ENCODE peak calls at places on chromosome 5, in ten cellular contexts. One of them, this sample, is unnamed.

GRCh38 chr5:173727839-173728778 is 111.7 kb upstream of the BOD1 start:
- DNase-seq in NCI-H748 treated with DMSO at 0.1 percent for 48 hours: peak
- DNase-seq in activated naive CD4-positive, alpha-beta T cell treated with anti-CD3 and anti-CD28 coated beads for 36 hours: no peak
- DNase-seq in NAMALWA: no peak
- DNase-seq in stomach: no peak
- DNase-seq in neural crest cell: no peak
- DNase-seq in T-cell: no peak
- DNase-seq in psoas muscle: no peak
- DNase-seq in T follicular helper cell: no peak
- DNase-seq in HuH-7: no peak
- DNase-seq in this sample: no peak

GRCh38 chr5:10304932-10305331 is 2.8 kb downstream of the CMBL start:
- DNase-seq in psoas muscle: peak
- DNase-seq in NCI-H748 treated with DMSO at 0.1 percent for 48 hours: no peak
- DNase-seq in HuH-7: no peak
- DNase-seq in NAMALWA: no peak
- DNase-seq in T follicular helper cell: no peak
- DNase-seq in T-cell: no peak
- DNase-seq in neural crest cell: no peak
- DNase-seq in stomach: no peak
- DNase-seq in activated naive CD4-positive, alpha-beta T cell treated with anti-CD3 and anti-CD28 coated beads for 36 hours: no peak
- DNase-seq in this sample: no peak

GRCh38 chr5:154970759-154971158 is 29.9 kb downstream of the MRPL22 start:
- DNase-seq in NCI-H748 treated with DMSO at 0.1 percent for 48 hours: no peak
- DNase-seq in stomach: no peak
- DNase-seq in psoas muscle: no peak
- DNase-seq in activated naive CD4-positive, alpha-beta T cell treated with anti-CD3 and anti-CD28 coated beads for 36 hours: no peak
- DNase-seq in HuH-7: peak
- DNase-seq in NAMALWA: no peak
- DNase-seq in T follicular helper cell: no peak
- DNase-seq in T-cell: no peak
- DNase-seq in neural crest cell: no peak
- DNase-seq in this sample: no peak

GRCh38 chr5:116388564-116389258 is 185.9 kb downstream of the SEMA6A start:
- DNase-seq in activated naive CD4-positive, alpha-beta T cell treated with anti-CD3 and anti-CD28 coated beads for 36 hours: no peak
- DNase-seq in stomach: no peak
- DNase-seq in psoas muscle: no peak
- DNase-seq in T follicular helper cell: no peak
- DNase-seq in NCI-H748 treated with DMSO at 0.1 percent for 48 hours: no peak
- DNase-seq in NAMALWA: no peak
- DNase-seq in neural crest cell: no peak
- DNase-seq in HuH-7: no peak
- DNase-seq in T-cell: no peak
- DNase-seq in this sample: no peak

GRCh38 chr5:5270958-5271605 is 131.0 kb downstream of the ADAMTS16 start:
- DNase-seq in neural crest cell: peak
- DNase-seq in psoas muscle: peak
- DNase-seq in HuH-7: no peak
- DNase-seq in T-cell: no peak
- DNase-seq in stomach: peak
- DNase-seq in activated naive CD4-positive, alpha-beta T cell treated with anti-CD3 and anti-CD28 coated beads for 36 hours: no peak
- DNase-seq in NCI-H748 treated with DMSO at 0.1 percent for 48 hours: peak
- DNase-seq in T follicular helper cell: no peak
- DNase-seq in NAMALWA: no peak
- DNase-seq in this sample: peak

GRCh38 chr5:140573683-140574082 is 9.1 kb downstream of the SLC35A4 start:
- DNase-seq in activated naive CD4-positive, alpha-beta T cell treated with anti-CD3 and anti-CD28 coated beads for 36 hours: no peak
- DNase-seq in psoas muscle: no peak
- DNase-seq in NCI-H748 treated with DMSO at 0.1 percent for 48 hours: no peak
- DNase-seq in T-cell: no peak
- DNase-seq in neural crest cell: no peak
- DNase-seq in stomach: no peak
- DNase-seq in T follicular helper cell: no peak
- DNase-seq in HuH-7: no peak
- DNase-seq in NAMALWA: no peak
- DNase-seq in this sample: no peak

GRCh38 chr5:1444361-1445189 is 665 bp downstream of the SLC6A3 start:
- DNase-seq in neural crest cell: no peak
- DNase-seq in T-cell: peak
- DNase-seq in stomach: peak
- DNase-seq in T follicular helper cell: no peak
- DNase-seq in HuH-7: no peak
- DNase-seq in NCI-H748 treated with DMSO at 0.1 percent for 48 hours: no peak
- DNase-seq in activated naive CD4-positive, alpha-beta T cell treated with anti-CD3 and anti-CD28 coated beads for 36 hours: no peak
- DNase-seq in NAMALWA: no peak
- DNase-seq in psoas muscle: peak
- DNase-seq in this sample: no peak

GRCh38 chr5:64930672-64931318 is 162.1 kb downstream of the CWC27 start:
- DNase-seq in T follicular helper cell: no peak
- DNase-seq in HuH-7: no peak
- DNase-seq in NCI-H748 treated with DMSO at 0.1 percent for 48 hours: no peak
- DNase-seq in activated naive CD4-positive, alpha-beta T cell treated with anti-CD3 and anti-CD28 coated beads for 36 hours: no peak
- DNase-seq in NAMALWA: no peak
- DNase-seq in T-cell: no peak
- DNase-seq in neural crest cell: no peak
- DNase-seq in psoas muscle: no peak
- DNase-seq in stomach: no peak
- DNase-seq in this sample: no peak

GRCh38 chr5:40551706-40552557 is 127.8 kb upstream of the PTGER4 start:
- DNase-seq in T-cell: no peak
- DNase-seq in NAMALWA: no peak
- DNase-seq in psoas muscle: no peak
- DNase-seq in activated naive CD4-positive, alpha-beta T cell treated with anti-CD3 and anti-CD28 coated beads for 36 hours: no peak
- DNase-seq in stomach: no peak
- DNase-seq in HuH-7: no peak
- DNase-seq in NCI-H748 treated with DMSO at 0.1 percent for 48 hours: no peak
- DNase-seq in T follicular helper cell: no peak
- DNase-seq in neural crest cell: no peak
- DNase-seq in this sample: no peak

GRCh38 chr5:40914835-40915234 is 5.5 kb downstream of the C7 start:
- DNase-seq in activated naive CD4-positive, alpha-beta T cell treated with anti-CD3 and anti-CD28 coated beads for 36 hours: no peak
- DNase-seq in HuH-7: no peak
- DNase-seq in NCI-H748 treated with DMSO at 0.1 percent for 48 hours: no peak
- DNase-seq in T follicular helper cell: no peak
- DNase-seq in stomach: no peak
- DNase-seq in neural crest cell: no peak
- DNase-seq in psoas muscle: no peak
- DNase-seq in NAMALWA: no peak
- DNase-seq in T-cell: no peak
- DNase-seq in this sample: no peak

GRCh38 chr5:75337366-75338021 is 474 bp downstream of the HMGCR start:
- DNase-seq in stomach: peak
- DNase-seq in HuH-7: no peak
- DNase-seq in psoas muscle: no peak
- DNase-seq in NAMALWA: peak
- DNase-seq in T follicular helper cell: no peak
- DNase-seq in T-cell: no peak
- DNase-seq in neural crest cell: peak
- DNase-seq in activated naive CD4-positive, alpha-beta T cell treated with anti-CD3 and anti-CD28 coated beads for 36 hours: peak
- DNase-seq in NCI-H748 treated with DMSO at 0.1 percent for 48 hours: no peak
- DNase-seq in this sample: no peak

GRCh38 chr5:87541033-87541432 is 128.3 kb upstream of the CCNH start:
- DNase-seq in psoas muscle: peak
- DNase-seq in neural crest cell: no peak
- DNase-seq in T follicular helper cell: no peak
- DNase-seq in stomach: no peak
- DNase-seq in T-cell: no peak
- DNase-seq in NCI-H748 treated with DMSO at 0.1 percent for 48 hours: peak
- DNase-seq in HuH-7: no peak
- DNase-seq in NAMALWA: peak
- DNase-seq in activated naive CD4-positive, alpha-beta T cell treated with anti-CD3 and anti-CD28 coated beads for 36 hours: no peak
- DNase-seq in this sample: peak

GRCh38 chr5:133389066-133389590 is 223.2 kb downstream of the FSTL4 start:
- DNase-seq in stomach: no peak
- DNase-seq in NAMALWA: no peak
- DNase-seq in T follicular helper cell: no peak
- DNase-seq in neural crest cell: no peak
- DNase-seq in T-cell: no peak
- DNase-seq in HuH-7: no peak
- DNase-seq in psoas muscle: no peak
- DNase-seq in activated naive CD4-positive, alpha-beta T cell treated with anti-CD3 and anti-CD28 coated beads for 36 hours: no peak
- DNase-seq in NCI-H748 treated with DMSO at 0.1 percent for 48 hours: no peak
- DNase-seq in this sample: no peak

GRCh38 chr5:151741678-151742423 is 16.6 kb downstream of the ATOX1 start:
- DNase-seq in psoas muscle: no peak
- DNase-seq in NCI-H748 treated with DMSO at 0.1 percent for 48 hours: no peak
- DNase-seq in T-cell: no peak
- DNase-seq in HuH-7: no peak
- DNase-seq in T follicular helper cell: no peak
- DNase-seq in stomach: no peak
- DNase-seq in NAMALWA: no peak
- DNase-seq in activated naive CD4-positive, alpha-beta T cell treated with anti-CD3 and anti-CD28 coated beads for 36 hours: no peak
- DNase-seq in neural crest cell: no peak
- DNase-seq in this sample: no peak

GRCh38 chr5:145362261-145362660 is 472.9 kb downstream of the PRELID2 start:
- DNase-seq in psoas muscle: no peak
- DNase-seq in neural crest cell: no peak
- DNase-seq in stomach: no peak
- DNase-seq in NAMALWA: no peak
- DNase-seq in activated naive CD4-positive, alpha-beta T cell treated with anti-CD3 and anti-CD28 coated beads for 36 hours: no peak
- DNase-seq in T follicular helper cell: no peak
- DNase-seq in HuH-7: no peak
- DNase-seq in T-cell: no peak
- DNase-seq in NCI-H748 treated with DMSO at 0.1 percent for 48 hours: no peak
- DNase-seq in this sample: no peak

GRCh38 chr5:16412556-16412955 is 53.0 kb downstream of the ZNF622 start:
- DNase-seq in HuH-7: no peak
- DNase-seq in neural crest cell: no peak
- DNase-seq in NAMALWA: no peak
- DNase-seq in psoas muscle: no peak
- DNase-seq in NCI-H748 treated with DMSO at 0.1 percent for 48 hours: no peak
- DNase-seq in T follicular helper cell: no peak
- DNase-seq in T-cell: no peak
- DNase-seq in activated naive CD4-positive, alpha-beta T cell treated with anti-CD3 and anti-CD28 coated beads for 36 hours: no peak
- DNase-seq in stomach: no peak
- DNase-seq in this sample: no peak

GRCh38 chr5:169152946-169153345 is 148.0 kb downstream of the SLIT3 start:
- DNase-seq in activated naive CD4-positive, alpha-beta T cell treated with anti-CD3 and anti-CD28 coated beads for 36 hours: no peak
- DNase-seq in NAMALWA: no peak
- DNase-seq in NCI-H748 treated with DMSO at 0.1 percent for 48 hours: no peak
- DNase-seq in psoas muscle: no peak
- DNase-seq in T follicular helper cell: no peak
- DNase-seq in neural crest cell: no peak
- DNase-seq in HuH-7: no peak
- DNase-seq in T-cell: no peak
- DNase-seq in stomach: no peak
- DNase-seq in this sample: no peak

GRCh38 chr5:56340196-56340980 is 107.3 kb upstream of the ANKRD55 start:
- DNase-seq in NCI-H748 treated with DMSO at 0.1 percent for 48 hours: no peak
- DNase-seq in T follicular helper cell: no peak
- DNase-seq in neural crest cell: no peak
- DNase-seq in NAMALWA: no peak
- DNase-seq in T-cell: no peak
- DNase-seq in psoas muscle: no peak
- DNase-seq in activated naive CD4-positive, alpha-beta T cell treated with anti-CD3 and anti-CD28 coated beads for 36 hours: no peak
- DNase-seq in HuH-7: no peak
- DNase-seq in stomach: no peak
- DNase-seq in this sample: no peak

GRCh38 chr5:78661691-78662090 is 13.1 kb upstream of the LHFPL2 start:
- DNase-seq in neural crest cell: no peak
- DNase-seq in psoas muscle: no peak
- DNase-seq in activated naive CD4-positive, alpha-beta T cell treated with anti-CD3 and anti-CD28 coated beads for 36 hours: no peak
- DNase-seq in T follicular helper cell: no peak
- DNase-seq in HuH-7: no peak
- DNase-seq in T-cell: no peak
- DNase-seq in NAMALWA: no peak
- DNase-seq in NCI-H748 treated with DMSO at 0.1 percent for 48 hours: no peak
- DNase-seq in stomach: no peak
- DNase-seq in this sample: no peak

GRCh38 chr5:65478336-65478735 is 3.4 kb downstream of the ADAMTS6 start:
- DNase-seq in HuH-7: no peak
- DNase-seq in NAMALWA: no peak
- DNase-seq in stomach: no peak
- DNase-seq in neural crest cell: no peak
- DNase-seq in NCI-H748 treated with DMSO at 0.1 percent for 48 hours: no peak
- DNase-seq in T follicular helper cell: no peak
- DNase-seq in psoas muscle: no peak
- DNase-seq in T-cell: no peak
- DNase-seq in activated naive CD4-positive, alpha-beta T cell treated with anti-CD3 and anti-CD28 coated beads for 36 hours: no peak
- DNase-seq in this sample: no peak

GRCh38 chr5:107672212-107673105 is 1.7 kb upstream of the EFNA5 start:
- DNase-seq in T follicular helper cell: no peak
- DNase-seq in psoas muscle: peak
- DNase-seq in HuH-7: peak
- DNase-seq in T-cell: no peak
- DNase-seq in stomach: peak
- DNase-seq in NCI-H748 treated with DMSO at 0.1 percent for 48 hours: peak
- DNase-seq in activated naive CD4-positive, alpha-beta T cell treated with anti-CD3 and anti-CD28 coated beads for 36 hours: peak
- DNase-seq in NAMALWA: peak
- DNase-seq in neural crest cell: peak
- DNase-seq in this sample: peak

GRCh38 chr5:14655146-14655741 is 9.3 kb upstream of the OTULIN start:
- DNase-seq in HuH-7: no peak
- DNase-seq in stomach: no peak
- DNase-seq in T-cell: no peak
- DNase-seq in psoas muscle: no peak
- DNase-seq in neural crest cell: no peak
- DNase-seq in T follicular helper cell: no peak
- DNase-seq in NAMALWA: no peak
- DNase-seq in NCI-H748 treated with DMSO at 0.1 percent for 48 hours: no peak
- DNase-seq in activated naive CD4-positive, alpha-beta T cell treated with anti-CD3 and anti-CD28 coated beads for 36 hours: no peak
- DNase-seq in this sample: no peak

This sample was measured in omental fat pad.